ENCODE peak calls at places on chromosomes 7 and 10, in ten cellular contexts. One of them, this sample, is unnamed.
A peak's percentile ranks its signal among the peaks of the same experiment; 100 is the strongest.

GRCh38 chr10:124703778-124704427 is 40.3 kb downstream of the FAM53B start:
- DNase-seq in PC-3: no peak
- DNase-seq in NCI-H2171: no peak
- DNase-seq in Jurkat, Clone E6-1: no peak
- DNase-seq in stimulated activated CD8-positive, alpha-beta memory T cell treated with anti-CD3 and anti-CD28 coated beads, Interleukin-7, amount 100 ng/mL, for 1 hour: no peak
- DNase-seq in nephron progenitor cell: no peak
- DNase-seq in hepatic stellate cell: no peak
- DNase-seq in naive thymus-derived CD8-positive, alpha-beta T cell: no peak
- DNase-seq in aorta: peak; percentile 83
- DNase-seq in stimulated activated CD4-positive, alpha-beta T cell treated with anti-CD3 and anti-CD28 coated beads, Interleukin-4, amount 100 ng/mL, for 48 hours: no peak
- DNase-seq in this sample: no peak

GRCh38 chr7:138036135-138036534 is 34.2 kb upstream of the CREB3L2 start:
- DNase-seq in PC-3: no peak
- DNase-seq in NCI-H2171: no peak
- DNase-seq in Jurkat, Clone E6-1: no peak
- DNase-seq in stimulated activated CD8-positive, alpha-beta memory T cell treated with anti-CD3 and anti-CD28 coated beads, Interleukin-7, amount 100 ng/mL, for 1 hour: no peak
- DNase-seq in nephron progenitor cell: no peak
- DNase-seq in hepatic stellate cell: no peak
- DNase-seq in naive thymus-derived CD8-positive, alpha-beta T cell: no peak
- DNase-seq in aorta: no peak
- DNase-seq in stimulated activated CD4-positive, alpha-beta T cell treated with anti-CD3 and anti-CD28 coated beads, Interleukin-4, amount 100 ng/mL, for 48 hours: no peak
- DNase-seq in this sample: no peak

GRCh38 chr10:110273474-110273873 is 31.2 kb downstream of the SMNDC1 start:
- DNase-seq in PC-3: peak; percentile 35
- DNase-seq in NCI-H2171: no peak
- DNase-seq in Jurkat, Clone E6-1: peak; percentile 75
- DNase-seq in stimulated activated CD8-positive, alpha-beta memory T cell treated with anti-CD3 and anti-CD28 coated beads, Interleukin-7, amount 100 ng/mL, for 1 hour: no peak
- DNase-seq in nephron progenitor cell: no peak
- DNase-seq in hepatic stellate cell: no peak
- DNase-seq in naive thymus-derived CD8-positive, alpha-beta T cell: peak; percentile 10
- DNase-seq in aorta: peak; percentile 81
- DNase-seq in stimulated activated CD4-positive, alpha-beta T cell treated with anti-CD3 and anti-CD28 coated beads, Interleukin-4, amount 100 ng/mL, for 48 hours: no peak
- DNase-seq in this sample: peak; percentile 69

GRCh38 chr10:115909037-115909436 is 364.0 kb downstream of the GFRA1 start:
- DNase-seq in PC-3: no peak
- DNase-seq in NCI-H2171: no peak
- DNase-seq in Jurkat, Clone E6-1: no peak
- DNase-seq in stimulated activated CD8-positive, alpha-beta memory T cell treated with anti-CD3 and anti-CD28 coated beads, Interleukin-7, amount 100 ng/mL, for 1 hour: no peak
- DNase-seq in nephron progenitor cell: no peak
- DNase-seq in hepatic stellate cell: no peak
- DNase-seq in naive thymus-derived CD8-positive, alpha-beta T cell: no peak
- DNase-seq in aorta: no peak
- DNase-seq in stimulated activated CD4-positive, alpha-beta T cell treated with anti-CD3 and anti-CD28 coated beads, Interleukin-4, amount 100 ng/mL, for 48 hours: no peak
- DNase-seq in this sample: no peak

GRCh38 chr10:79266543-79267312 is 80.5 kb upstream of the PPIF start:
- DNase-seq in PC-3: peak; percentile 88
- DNase-seq in NCI-H2171: no peak
- DNase-seq in Jurkat, Clone E6-1: no peak
- DNase-seq in stimulated activated CD8-positive, alpha-beta memory T cell treated with anti-CD3 and anti-CD28 coated beads, Interleukin-7, amount 100 ng/mL, for 1 hour: no peak
- DNase-seq in nephron progenitor cell: no peak
- DNase-seq in hepatic stellate cell: peak; percentile 93
- DNase-seq in naive thymus-derived CD8-positive, alpha-beta T cell: no peak
- DNase-seq in aorta: peak; percentile 92
- DNase-seq in stimulated activated CD4-positive, alpha-beta T cell treated with anti-CD3 and anti-CD28 coated beads, Interleukin-4, amount 100 ng/mL, for 48 hours: no peak
- DNase-seq in this sample: peak; percentile 96

GRCh38 chr7:3432916-3433315 is 131.9 kb downstream of the SDK1 start:
- DNase-seq in PC-3: no peak
- DNase-seq in NCI-H2171: no peak
- DNase-seq in Jurkat, Clone E6-1: no peak
- DNase-seq in stimulated activated CD8-positive, alpha-beta memory T cell treated with anti-CD3 and anti-CD28 coated beads, Interleukin-7, amount 100 ng/mL, for 1 hour: no peak
- DNase-seq in nephron progenitor cell: no peak
- DNase-seq in hepatic stellate cell: no peak
- DNase-seq in naive thymus-derived CD8-positive, alpha-beta T cell: no peak
- DNase-seq in aorta: no peak
- DNase-seq in stimulated activated CD4-positive, alpha-beta T cell treated with anti-CD3 and anti-CD28 coated beads, Interleukin-4, amount 100 ng/mL, for 48 hours: no peak
- DNase-seq in this sample: no peak

GRCh38 chr10:132893090-132893489 is 49.3 kb downstream of the CFAP46 start:
- DNase-seq in PC-3: no peak
- DNase-seq in NCI-H2171: peak; percentile 88
- DNase-seq in Jurkat, Clone E6-1: no peak
- DNase-seq in stimulated activated CD8-positive, alpha-beta memory T cell treated with anti-CD3 and anti-CD28 coated beads, Interleukin-7, amount 100 ng/mL, for 1 hour: no peak
- DNase-seq in nephron progenitor cell: peak; percentile 38
- DNase-seq in hepatic stellate cell: no peak
- DNase-seq in naive thymus-derived CD8-positive, alpha-beta T cell: no peak
- DNase-seq in aorta: peak; percentile 46
- DNase-seq in stimulated activated CD4-positive, alpha-beta T cell treated with anti-CD3 and anti-CD28 coated beads, Interleukin-4, amount 100 ng/mL, for 48 hours: no peak
- DNase-seq in this sample: no peak

GRCh38 chr10:35821339-35821911 is 179.3 kb upstream of the FZD8 start:
- DNase-seq in PC-3: no peak
- DNase-seq in NCI-H2171: no peak
- DNase-seq in Jurkat, Clone E6-1: no peak
- DNase-seq in stimulated activated CD8-positive, alpha-beta memory T cell treated with anti-CD3 and anti-CD28 coated beads, Interleukin-7, amount 100 ng/mL, for 1 hour: no peak
- DNase-seq in nephron progenitor cell: no peak
- DNase-seq in hepatic stellate cell: no peak
- DNase-seq in naive thymus-derived CD8-positive, alpha-beta T cell: no peak
- DNase-seq in aorta: no peak
- DNase-seq in stimulated activated CD4-positive, alpha-beta T cell treated with anti-CD3 and anti-CD28 coated beads, Interleukin-4, amount 100 ng/mL, for 48 hours: no peak
- DNase-seq in this sample: no peak

GRCh38 chr10:117547301-117548153 is 5.0 kb downstream of the EMX2 start:
- DNase-seq in PC-3: no peak
- DNase-seq in NCI-H2171: no peak
- DNase-seq in Jurkat, Clone E6-1: no peak
- DNase-seq in stimulated activated CD8-positive, alpha-beta memory T cell treated with anti-CD3 and anti-CD28 coated beads, Interleukin-7, amount 100 ng/mL, for 1 hour: no peak
- DNase-seq in nephron progenitor cell: no peak
- DNase-seq in hepatic stellate cell: no peak
- DNase-seq in naive thymus-derived CD8-positive, alpha-beta T cell: no peak
- DNase-seq in aorta: peak; percentile 57
- DNase-seq in stimulated activated CD4-positive, alpha-beta T cell treated with anti-CD3 and anti-CD28 coated beads, Interleukin-4, amount 100 ng/mL, for 48 hours: no peak
- DNase-seq in this sample: no peak

GRCh38 chr10:12579954-12580858 is 230.9 kb downstream of the CAMK1D start:
- DNase-seq in PC-3: no peak
- DNase-seq in NCI-H2171: no peak
- DNase-seq in Jurkat, Clone E6-1: no peak
- DNase-seq in stimulated activated CD8-positive, alpha-beta memory T cell treated with anti-CD3 and anti-CD28 coated beads, Interleukin-7, amount 100 ng/mL, for 1 hour: no peak
- DNase-seq in nephron progenitor cell: no peak
- DNase-seq in hepatic stellate cell: peak; percentile 8
- DNase-seq in naive thymus-derived CD8-positive, alpha-beta T cell: no peak
- DNase-seq in aorta: no peak
- DNase-seq in stimulated activated CD4-positive, alpha-beta T cell treated with anti-CD3 and anti-CD28 coated beads, Interleukin-4, amount 100 ng/mL, for 48 hours: no peak
- DNase-seq in this sample: no peak

GRCh38 chr7:50265968-50266694 is 38.4 kb upstream of the IKZF1 start:
- DNase-seq in PC-3: no peak
- DNase-seq in NCI-H2171: no peak
- DNase-seq in Jurkat, Clone E6-1: no peak
- DNase-seq in stimulated activated CD8-positive, alpha-beta memory T cell treated with anti-CD3 and anti-CD28 coated beads, Interleukin-7, amount 100 ng/mL, for 1 hour: no peak
- DNase-seq in nephron progenitor cell: no peak
- DNase-seq in hepatic stellate cell: no peak
- DNase-seq in naive thymus-derived CD8-positive, alpha-beta T cell: no peak
- DNase-seq in aorta: no peak
- DNase-seq in stimulated activated CD4-positive, alpha-beta T cell treated with anti-CD3 and anti-CD28 coated beads, Interleukin-4, amount 100 ng/mL, for 48 hours: no peak
- DNase-seq in this sample: no peak